ENCODE peak calls at places on chromosome 7, in six cellular contexts. One of them, this sample, is unnamed.

GRCh38 chr7:154646126-154647013 is 356.6 kb downstream of the PAXIP1 start:
- DNase-seq in spleen: no peak
- DNase-seq in epithelial cell of proximal tubule: no peak
- DNase-seq in GM03348: no peak
- DNase-seq in GM19239: no peak
- DNase-seq in stimulated activated CD4-positive, alpha-beta T cell treated with anti-CD3 and anti-CD28 coated beads, Interleukin-4, amount 100 ng/mL, for 4 hours: no peak
- DNase-seq in this sample: no peak

GRCh38 chr7:21193895-21194294 is 234.0 kb upstream of the SP4 start:
- DNase-seq in spleen: no peak
- DNase-seq in GM03348: no peak
- DNase-seq in GM19239: no peak
- DNase-seq in stimulated activated CD4-positive, alpha-beta T cell treated with anti-CD3 and anti-CD28 coated beads, Interleukin-4, amount 100 ng/mL, for 4 hours: no peak
- DNase-seq in epithelial cell of proximal tubule: no peak
- DNase-seq in this sample: no peak

GRCh38 chr7:36838616-36839015 is 114.3 kb upstream of the AOAH start:
- DNase-seq in spleen: no peak
- DNase-seq in stimulated activated CD4-positive, alpha-beta T cell treated with anti-CD3 and anti-CD28 coated beads, Interleukin-4, amount 100 ng/mL, for 4 hours: no peak
- DNase-seq in epithelial cell of proximal tubule: no peak
- DNase-seq in GM03348: no peak
- DNase-seq in GM19239: no peak
- DNase-seq in this sample: no peak

GRCh38 chr7:83130623-83131545 is 31.8 kb downstream of the PCLO start:
- DNase-seq in epithelial cell of proximal tubule: no peak
- DNase-seq in spleen: no peak
- DNase-seq in GM19239: no peak
- DNase-seq in stimulated activated CD4-positive, alpha-beta T cell treated with anti-CD3 and anti-CD28 coated beads, Interleukin-4, amount 100 ng/mL, for 4 hours: no peak
- DNase-seq in GM03348: no peak
- DNase-seq in this sample: no peak

GRCh38 chr7:137990251-137990901 is 11.5 kb downstream of the CREB3L2 start:
- DNase-seq in spleen: no peak
- DNase-seq in GM19239: no peak
- DNase-seq in epithelial cell of proximal tubule: no peak
- DNase-seq in stimulated activated CD4-positive, alpha-beta T cell treated with anti-CD3 and anti-CD28 coated beads, Interleukin-4, amount 100 ng/mL, for 4 hours: no peak
- DNase-seq in GM03348: peak; percentile 38
- DNase-seq in this sample: peak; percentile 66

GRCh38 chr7:82548141-82548688 is 104.6 kb upstream of the CACNA2D1 start:
- DNase-seq in GM03348: no peak
- DNase-seq in epithelial cell of proximal tubule: no peak
- DNase-seq in stimulated activated CD4-positive, alpha-beta T cell treated with anti-CD3 and anti-CD28 coated beads, Interleukin-4, amount 100 ng/mL, for 4 hours: no peak
- DNase-seq in GM19239: no peak
- DNase-seq in spleen: no peak
- DNase-seq in this sample: no peak

GRCh38 chr7:12323415-12323814 is 80.2 kb downstream of the VWDE start:
- DNase-seq in spleen: no peak
- DNase-seq in epithelial cell of proximal tubule: no peak
- DNase-seq in GM03348: no peak
- DNase-seq in stimulated activated CD4-positive, alpha-beta T cell treated with anti-CD3 and anti-CD28 coated beads, Interleukin-4, amount 100 ng/mL, for 4 hours: no peak
- DNase-seq in GM19239: no peak
- DNase-seq in this sample: no peak

GRCh38 chr7:12674861-12675260 is 12.6 kb upstream of the ARL4A start:
- DNase-seq in epithelial cell of proximal tubule: no peak
- DNase-seq in GM19239: no peak
- DNase-seq in stimulated activated CD4-positive, alpha-beta T cell treated with anti-CD3 and anti-CD28 coated beads, Interleukin-4, amount 100 ng/mL, for 4 hours: no peak
- DNase-seq in spleen: no peak
- DNase-seq in GM03348: peak; percentile 7
- DNase-seq in this sample: peak; percentile 71

GRCh38 chr7:67346876-67347275 is 350.2 kb downstream of the TYW1 start:
- DNase-seq in GM19239: no peak
- DNase-seq in GM03348: no peak
- DNase-seq in spleen: no peak
- DNase-seq in epithelial cell of proximal tubule: no peak
- DNase-seq in stimulated activated CD4-positive, alpha-beta T cell treated with anti-CD3 and anti-CD28 coated beads, Interleukin-4, amount 100 ng/mL, for 4 hours: no peak
- DNase-seq in this sample: no peak

GRCh38 chr7:44750921-44751571 is 2.4 kb downstream of the ZMIZ2 start:
- DNase-seq in epithelial cell of proximal tubule: peak; percentile 47
- DNase-seq in stimulated activated CD4-positive, alpha-beta T cell treated with anti-CD3 and anti-CD28 coated beads, Interleukin-4, amount 100 ng/mL, for 4 hours: peak; percentile 63
- DNase-seq in GM03348: no peak
- DNase-seq in spleen: peak; percentile 75
- DNase-seq in GM19239: peak; percentile 74
- DNase-seq in this sample: no peak

GRCh38 chr7:82542665-82543064 is 99.1 kb upstream of the CACNA2D1 start:
- DNase-seq in GM03348: peak; percentile 65
- DNase-seq in GM19239: no peak
- DNase-seq in epithelial cell of proximal tubule: no peak
- DNase-seq in stimulated activated CD4-positive, alpha-beta T cell treated with anti-CD3 and anti-CD28 coated beads, Interleukin-4, amount 100 ng/mL, for 4 hours: no peak
- DNase-seq in spleen: no peak
- DNase-seq in this sample: no peak

GRCh38 chr7:7452119-7452518 is 83.6 kb downstream of the COL28A1 start:
- DNase-seq in GM19239: no peak
- DNase-seq in spleen: no peak
- DNase-seq in stimulated activated CD4-positive, alpha-beta T cell treated with anti-CD3 and anti-CD28 coated beads, Interleukin-4, amount 100 ng/mL, for 4 hours: no peak
- DNase-seq in GM03348: no peak
- DNase-seq in epithelial cell of proximal tubule: no peak
- DNase-seq in this sample: no peak

GRCh38 chr7:30548762-30549344 is 44.2 kb upstream of the GGCT start:
- DNase-seq in epithelial cell of proximal tubule: no peak
- DNase-seq in GM03348: peak; percentile 79
- DNase-seq in spleen: no peak
- DNase-seq in stimulated activated CD4-positive, alpha-beta T cell treated with anti-CD3 and anti-CD28 coated beads, Interleukin-4, amount 100 ng/mL, for 4 hours: no peak
- DNase-seq in GM19239: peak; percentile 48
- DNase-seq in this sample: peak; percentile 84